ENCODE peak calls at places on chromosomes 5 and 9, in five cellular contexts. D, J, V, K and E are unnamed samples.

GRCh38 chr5:43042176-43042625 is 2.1 kb upstream of the ANXA2R start:
- DNase-seq in J (peak), D (peak), V (peak), K (peak), E (peak)

GRCh38 chr5:94130077-94130476 is 388.7 kb upstream of the POU5F2 start:
- DNase-seq in J (no peak), K (no peak), D (peak), V (no peak), E (no peak)

GRCh38 chr5:147017191-147017590 is 138.6 kb upstream of the PPP2R2B start:
- DNase-seq in K (no peak), V (no peak), D (peak), J (no peak), E (no peak)

GRCh38 chr9:22240619-22241018 is 206.0 kb upstream of the DMRTA1 start:
- DNase-seq in J (no peak), K (no peak), V (no peak), D (peak), E (no peak)

GRCh38 chr9:126158591-126159519 is 167.8 kb upstream of the MVB12B start:
- DNase-seq in D (no peak), J (no peak), K (no peak), V (no peak), E (peak)

GRCh38 chr9:93949694-93950449 is 5.3 kb downstream of the BARX1 start:
- DNase-seq in V (peak), J (no peak), D (peak), K (no peak), E (peak)

GRCh38 chr9:69157751-69158466 is 16.2 kb upstream of the TJP2 start:
- DNase-seq in V (no peak), D (peak), J (no peak), K (peak), E (peak)

GRCh38 chr5:29853711-29854110 is 1339.8 kb upstream of the CDH6 start:
- DNase-seq in K (no peak), V (no peak), J (no peak), D (no peak), E (no peak)

GRCh38 chr9:112012026-112012902 is 115.7 kb downstream of the UGCG start:
- DNase-seq in K (peak), D (peak), V (no peak), J (no peak), E (no peak)

GRCh38 chr5:53170748-53171349 is 61.3 kb upstream of the MOCS2 start:
- DNase-seq in J (peak), D (peak), V (no peak), K (peak), E (no peak)

GRCh38 chr5:74406844-74407243 is 233.7 kb downstream of the ENC1 start:
- DNase-seq in J (no peak), V (no peak), D (no peak), K (no peak), E (no peak)

GRCh38 chr5:129367883-129368282 is 92.2 kb upstream of the ADAMTS19 start:
- DNase-seq in K (no peak), D (peak), J (no peak), V (no peak), E (no peak)

GRCh38 chr9:136189394-136190236 is 15.3 kb downstream of the LHX3 start:
- DNase-seq in J (no peak), D (no peak), K (no peak), V (peak), E (no peak)

GRCh38 chr5:131610198-131611063 is 24.6 kb downstream of the RAPGEF6 start:
- DNase-seq in V (no peak), D (peak), K (peak), J (no peak), E (no peak)

GRCh38 chr9:120931278-120932085 is 4.9 kb upstream of the TRAF1 start:
- DNase-seq in K (peak), V (no peak), D (peak), J (no peak), E (no peak)

GRCh38 chr5:112210430-112211005 is 208.6 kb downstream of the EPB41L4A start:
- DNase-seq in V (no peak), K (peak), J (peak), D (peak), E (peak)

GRCh38 chr9:110015759-110016158 is 192.2 kb downstream of the C9orf152 start:
- DNase-seq in D (peak), V (no peak), K (peak), J (no peak), E (no peak)

GRCh38 chr9:135821116-135821515 is 86.2 kb downstream of the CAMSAP1 start:
- DNase-seq in K (no peak), J (no peak), V (no peak), D (no peak), E (peak)

GRCh38 chr5:457195-457961 is 14.4 kb downstream of the EXOC3 start:
- DNase-seq in J (no peak), V (no peak), D (no peak), K (no peak), E (peak)

GRCh38 chr9:131323629-131324028 is 34.1 kb downstream of the PLPP7 start:
- DNase-seq in V (no peak), K (peak), J (no peak), D (no peak), E (no peak)

GRCh38 chr9:89525673-89526374 is 27.9 kb upstream of the SEMA4D start:
- DNase-seq in V (no peak), D (no peak), K (peak), J (no peak), E (no peak)

GRCh38 chr5:111227805-111228204 is 3.6 kb downstream of the CAMK4 start:
- DNase-seq in J (no peak), K (no peak), D (no peak), V (no peak), E (no peak)

GRCh38 chr5:174918655-174919054 is 194.3 kb downstream of the MSX2 start:
- DNase-seq in V (no peak), D (no peak), K (no peak), J (no peak), E (no peak)

GRCh38 chr5:69030663-69031062 is 63.2 kb upstream of the SLC30A5 start:
- DNase-seq in J (no peak), K (no peak), D (peak), V (no peak), E (no peak)

GRCh38 chr5:26326153-26326759 is 712.1 kb downstream of the CDH9 start:
- DNase-seq in K (no peak), J (no peak), D (no peak), V (no peak), E (no peak)

GRCh38 chr9:132994410-132995120 is 16.1 kb downstream of the GFI1B start:
- DNase-seq in V (no peak), D (peak), K (no peak), J (no peak), E (no peak)

GRCh38 chr9:698276-698675 is 143.2 kb upstream of the DMRT1 start:
- DNase-seq in K (no peak), D (peak), J (no peak), V (no peak), E (no peak)

GRCh38 chr5:126066795-126067321 is 356.4 kb upstream of the GRAMD2B start:
- DNase-seq in J (no peak), K (no peak), V (no peak), D (peak), E (no peak)

GRCh38 chr9:35681341-35682002 is 7.7 kb downstream of the CA9 start:
- DNase-seq in D (no peak), J (no peak), V (no peak), K (no peak), E (no peak)
- H2AK5ac ChIP-seq in D (no peak), J (no peak), V (no peak), K (no peak), E (no peak)

DNA sequence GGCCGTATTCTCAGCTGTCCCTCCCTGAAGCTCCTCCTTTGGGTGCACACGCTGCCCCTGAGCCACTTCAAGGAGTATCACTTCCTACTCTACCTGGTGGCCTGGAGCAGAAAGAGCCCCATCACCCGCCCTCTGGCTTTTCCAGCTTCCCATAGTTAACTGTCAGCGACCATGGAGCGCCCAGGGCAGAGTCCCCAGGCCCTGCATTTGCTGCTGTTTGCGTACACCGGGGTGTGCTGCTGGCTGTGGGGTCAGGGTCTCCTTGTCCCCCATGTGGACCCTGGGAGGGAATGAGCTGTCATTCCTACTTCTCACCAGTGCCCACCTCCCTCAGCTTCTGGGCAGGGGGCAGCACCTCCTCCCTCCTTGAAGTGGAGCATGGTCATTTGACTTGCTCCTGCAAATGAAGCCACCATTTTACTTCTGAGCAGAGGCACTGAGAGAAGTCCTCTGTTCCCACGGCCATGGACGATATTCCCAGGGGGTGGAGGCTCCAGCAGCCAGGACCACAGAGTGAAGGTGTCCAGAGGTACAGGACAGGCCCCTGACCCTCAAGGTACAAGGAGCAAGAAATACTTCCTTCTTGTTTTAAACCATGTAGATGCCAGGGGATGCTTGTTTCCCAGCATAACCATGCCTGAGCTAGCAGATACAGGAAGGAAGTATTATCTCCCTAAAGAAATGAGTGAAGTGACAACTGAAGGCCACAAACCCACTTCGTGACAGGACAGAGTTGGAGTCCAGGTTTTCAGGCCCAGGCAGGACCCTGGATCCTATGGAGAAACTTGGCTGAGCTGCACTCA is 40.6 kb upstream of the COL5A1 start:
- DNase-seq in K (no peak), D (no peak), V (no peak), J (no peak), E (peak)
- H2BK12ac ChIP-seq in K (peak), D (peak), V (no peak), J (no peak), E (no peak)

GRCh38 chr5:135133181-135133580 is 99.2 kb upstream of the PITX1 start:
- DNase-seq in J (no peak), K (peak), D (no peak), V (no peak), E (no peak)
- H2AK5ac ChIP-seq in J (no peak), K (no peak), D (no peak), V (no peak), E (no peak)

DNA sequence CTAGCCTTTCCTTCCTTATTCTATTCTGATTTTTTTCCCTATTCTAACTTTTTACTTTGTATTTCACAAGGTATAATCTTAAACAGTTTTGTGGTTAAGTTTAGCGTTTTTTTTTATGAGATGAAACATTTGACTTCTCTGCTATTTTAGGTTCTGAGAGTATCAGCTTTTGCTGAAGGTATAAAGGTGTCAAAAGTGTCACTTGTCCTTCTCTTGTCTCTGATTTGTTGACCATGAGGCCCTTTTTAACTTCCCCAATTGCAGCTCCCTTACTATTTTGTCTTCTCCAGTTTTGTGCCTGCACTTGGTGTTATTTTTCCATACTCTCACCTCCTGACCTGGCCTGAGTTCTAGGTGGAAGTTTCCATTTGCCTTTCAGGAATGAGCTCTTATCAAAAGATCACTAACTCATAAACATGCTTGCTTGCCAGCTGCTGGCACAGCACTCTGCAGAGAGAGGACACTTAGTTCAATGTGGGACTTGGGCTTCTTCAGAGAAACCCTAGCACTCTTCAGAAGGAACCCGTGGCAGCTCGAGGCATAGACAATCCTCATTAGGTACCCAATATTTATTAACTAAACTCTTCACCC is 106.6 kb downstream of the FRMD3 start:
- DNase-seq in D (no peak), J (no peak), V (no peak), K (no peak), E (no peak)
- H2BK12ac ChIP-seq in D (no peak), J (no peak), V (peak), K (no peak), E (no peak)

GRCh38 chr9:9498846-9499245 is 1114.0 kb downstream of the PTPRD start:
- DNase-seq in V (no peak), D (no peak), K (no peak), J (no peak), E (no peak)
- H2AK5ac ChIP-seq in V (no peak), D (no peak), K (no peak), J (no peak), E (no peak)

GRCh38 chr9:99511723-99512122 is 289.6 kb downstream of the SEC61B start:
- DNase-seq in V (no peak), D (no peak), K (no peak), J (no peak), E (no peak)

GRCh38 chr9:99515874-99516656 is 294.0 kb downstream of the SEC61B start:
- DNase-seq in D (no peak), V (no peak), K (no peak), J (no peak), E (no peak)

GRCh38 chr9:99515087-99515486 is 293.0 kb downstream of the SEC61B start:
- DNase-seq in J (no peak), K (peak), V (no peak), D (no peak), E (no peak)

GRCh38 chr9:99516657-99517049 is 294.6 kb downstream of the SEC61B start:
- DNase-seq in V (no peak), D (peak), J (no peak), K (no peak), E (no peak)

GRCh38 chr9:99513441-99514112 is 291.5 kb downstream of the SEC61B start:
- DNase-seq in K (no peak), J (no peak), D (no peak), V (no peak), E (no peak)
- H2BK12ac ChIP-seq in K (no peak), J (no peak), D (no peak), V (no peak), E (no peak)